ENCODE peak calls at places on chromosomes 7 and 10, in six cellular contexts. K, M, Z, A, G and C are unnamed samples. For H3K4me1, the result is how much of the 10 kb centered on the place peaks cover.

GRCh38 chr7:407706-408539 is 111.7 kb downstream of the PDGFA start:
- DNase-seq in K (peak), M (no peak), Z (no peak), A (no peak), G (no peak), C (no peak)

GRCh38 chr7:142345817-142346216 is 88.0 kb upstream of the PRSS58 start:
- DNase-seq in K (no peak), M (no peak), Z (no peak), A (no peak), G (no peak), C (no peak)

GRCh38 chr7:95772771-95773581 is 622 bp downstream of the DYNC1I1 start:
- DNase-seq in K (peak), M (peak), Z (peak), A (no peak), G (peak), C (peak)

GRCh38 chr10:105774351-105774750 is 1133.3 kb downstream of the SORCS3 start:
- DNase-seq in K (no peak), M (no peak), Z (no peak), A (no peak), G (no peak), C (no peak)

GRCh38 chr10:116774728-116775151 is 32.4 kb upstream of the HSPA12A start:
- DNase-seq in K (no peak), M (no peak), Z (no peak), A (no peak), G (peak), C (no peak)

GRCh38 chr10:31697271-31698168 is 231.1 kb downstream of the ARHGAP12 start:
- DNase-seq in K (peak), M (peak), Z (peak), A (peak), G (peak), C (peak)

GRCh38 chr10:59887972-59888640 is 18.2 kb downstream of the CCDC6 start:
- DNase-seq in K (no peak), M (no peak), Z (no peak), A (no peak), G (no peak), C (no peak)

GRCh38 chr7:100384623-100385372 is 11.5 kb downstream of the PILRA start:
- DNase-seq in K (no peak), M (no peak), Z (no peak), A (no peak), G (no peak), C (no peak)

GRCh38 chr10:15169555-15170407 is 1.3 kb upstream of the NMT2 start:
- DNase-seq in K (no peak), M (no peak), Z (no peak), A (no peak), G (peak), C (no peak)

GRCh38 chr10:71939861-71940474 is 24.2 kb upstream of the CHST3 start:
- DNase-seq in K (no peak), M (no peak), Z (no peak), A (no peak), G (no peak), C (no peak)

GRCh38 chr7:22696672-22697071 is 30.3 kb upstream of the IL6 start:
- DNase-seq in K (no peak), M (no peak), Z (no peak), A (no peak), G (no peak), C (no peak)

GRCh38 chr10:131726967-131727366 is 173.8 kb upstream of the PPP2R2D start:
- DNase-seq in K (no peak), M (no peak), Z (no peak), A (no peak), G (peak), C (peak)

GRCh38 chr7:21011153-21011552 is 224.5 kb upstream of the SP8 start:
- DNase-seq in K (no peak), M (no peak), Z (no peak), A (no peak), G (no peak), C (no peak)

GRCh38 chr10:27857616-27858015 is 112.0 kb upstream of the MKX start:
- DNase-seq in K (no peak), M (no peak), Z (no peak), A (no peak), G (no peak), C (no peak)

GRCh38 chr7:131294553-131294952 is 33.1 kb upstream of the MKLN1 start:
- DNase-seq in K (no peak), M (no peak), Z (no peak), A (peak), G (no peak), C (no peak)

GRCh38 chr7:94576316-94576715 is 66.7 kb downstream of the CASD1 start:
- DNase-seq in K (no peak), M (no peak), Z (no peak), A (no peak), G (no peak), C (no peak)

GRCh38 chr7:127974611-127975010 is 56.6 kb downstream of the LRRC4 start:
- DNase-seq in K (no peak), M (no peak), Z (no peak), A (no peak), G (no peak), C (no peak)

GRCh38 chr7:46108272-46108671 is 187.2 kb upstream of the IGFBP3 start:
- DNase-seq in K (no peak), M (no peak), Z (no peak), A (no peak), G (no peak), C (no peak)

GRCh38 chr7:37119296-37119695 is 329.4 kb downstream of the ELMO1 start:
- DNase-seq in K (no peak), M (no peak), Z (no peak), A (no peak), G (no peak), C (no peak)

GRCh38 chr7:78090616-78091015 is 292.0 kb downstream of the PHTF2 start:
- DNase-seq in K (no peak), M (no peak), Z (no peak), A (no peak), G (no peak), C (no peak)

GRCh38 chr10:60846173-60846572 is 67.9 kb downstream of the CDK1 start:
- DNase-seq in K (no peak), M (no peak), Z (no peak), A (no peak), G (no peak), C (no peak)

GRCh38 chr10:16436367-16436757 is 448 bp upstream of the PTER start:
- DNase-seq in K (no peak), M (no peak), Z (no peak), A (no peak), G (no peak), C (peak)

GRCh38 chr10:62760401-62760800 is 44.1 kb upstream of the ADO start:
- DNase-seq in K (no peak), M (peak), Z (no peak), A (no peak), G (no peak), C (no peak)

GRCh38 chr10:95428702-95429101 is 132.5 kb downstream of the SORBS1 start:
- DNase-seq in K (no peak), M (peak), Z (no peak), A (no peak), G (no peak), C (peak)

GRCh38 chr10:29113251-29113945 is 175.5 kb upstream of the LYZL1 start:
- DNase-seq in K (no peak), M (no peak), Z (no peak), A (no peak), G (no peak), C (no peak)

GRCh38 chr10:83930-84530 is 34.9 kb upstream of the TUBB8 start:
- DNase-seq in K (no peak), M (no peak), Z (no peak), A (no peak), G (no peak), C (no peak)

GRCh38 chr10:15813415-15813814 is 46.9 kb downstream of the MINDY3 start:
- DNase-seq in K (no peak), M (no peak), Z (no peak), A (no peak), G (no peak), C (no peak)

GRCh38 chr7:690478-691360 is 35.8 kb upstream of the DNAAF5 start:
- DNase-seq in K (peak), M (no peak), Z (no peak), A (no peak), G (peak), C (no peak)

GRCh38 chr10:129758180-129758579 is 205.9 kb downstream of the EBF3 start:
- DNase-seq in K (peak), M (no peak), Z (no peak), A (peak), G (peak), C (peak)

GRCh38 chr7:85041599-85042216 is 145.1 kb downstream of the SEMA3D start:
- DNase-seq in K (peak), M (peak), Z (peak), A (no peak), G (no peak), C (peak)

GRCh38 chr7:45575501-45576248 is 1.5 kb downstream of the ADCY1 start:
- DNase-seq in K (peak), M (no peak), Z (no peak), A (no peak), G (peak), C (peak)

GRCh38 chr7:11261470-11261869 is 287.8 kb downstream of the PHF14 start:
- DNase-seq in K (no peak), M (no peak), Z (no peak), A (no peak), G (no peak), C (no peak)

GRCh38 chr7:82015751-82016150 is 245.9 kb upstream of the HGF start:
- DNase-seq in K (no peak), M (no peak), Z (no peak), A (no peak), G (no peak), C (no peak)

GRCh38 chr7:7967909-7968543 is 570 bp upstream of the GLCCI1 start:
- DNase-seq in K (no peak), M (no peak), Z (no peak), A (no peak), G (no peak), C (no peak)

GRCh38 chr10:28384557-28384956 is 81.7 kb upstream of the MPP7 start:
- DNase-seq in K (no peak), M (no peak), Z (no peak), A (no peak), G (no peak), C (no peak)

GRCh38 chr10:71442859-71443570 is 46.3 kb downstream of the CDH23 start:
- DNase-seq in K (no peak), M (no peak), Z (no peak), A (no peak), G (no peak), C (no peak)

GRCh38 chr10:49431426-49431825 is 35.5 kb upstream of the DRGX start:
- DNase-seq in K (no peak), M (no peak), Z (no peak), A (no peak), G (no peak), C (no peak)

GRCh38 chr10:78053201-78053868 is 19.7 kb downstream of the RPS24 start:
- DNase-seq in K (no peak), M (no peak), Z (no peak), A (no peak), G (no peak), C (no peak)

GRCh38 chr7:30977222-30977621 is 13.5 kb downstream of the GHRHR start:
- DNase-seq in K (no peak), M (no peak), Z (no peak), A (no peak), G (no peak), C (no peak)

GRCh38 chr7:30979027-30979426 is 15.3 kb downstream of the GHRHR start:
- DNase-seq in K (no peak), M (no peak), Z (no peak), A (no peak), G (peak), C (no peak)

GRCh38 chr7:30980194-30980593 is 16.4 kb downstream of the GHRHR start:
- DNase-seq in K (no peak), M (no peak), Z (no peak), A (no peak), G (no peak), C (no peak)

GRCh38 chr7:30976381-30976780 is 12.6 kb downstream of the GHRHR start:
- DNase-seq in K (no peak), M (no peak), Z (no peak), A (no peak), G (peak), C (no peak)

GRCh38 chr7:30977896-30978564 is 14.3 kb downstream of the GHRHR start:
- DNase-seq in K (no peak), M (no peak), Z (no peak), A (no peak), G (peak), C (no peak)
- TF ChIP-seq CTCF in K (peak), M (peak), Z (no peak), A (peak), G (peak), C (peak)

GRCh38 chr7:122433765-122434164 is 129.2 kb upstream of the FEZF1 start:
- DNase-seq in K (no peak), M (no peak), Z (no peak), A (no peak), G (no peak), C (no peak)
- H3K4me1 ChIP-seq in K (under half), M (under half), Z (under half), A (under half), G (under half), C (under half)

DNA sequence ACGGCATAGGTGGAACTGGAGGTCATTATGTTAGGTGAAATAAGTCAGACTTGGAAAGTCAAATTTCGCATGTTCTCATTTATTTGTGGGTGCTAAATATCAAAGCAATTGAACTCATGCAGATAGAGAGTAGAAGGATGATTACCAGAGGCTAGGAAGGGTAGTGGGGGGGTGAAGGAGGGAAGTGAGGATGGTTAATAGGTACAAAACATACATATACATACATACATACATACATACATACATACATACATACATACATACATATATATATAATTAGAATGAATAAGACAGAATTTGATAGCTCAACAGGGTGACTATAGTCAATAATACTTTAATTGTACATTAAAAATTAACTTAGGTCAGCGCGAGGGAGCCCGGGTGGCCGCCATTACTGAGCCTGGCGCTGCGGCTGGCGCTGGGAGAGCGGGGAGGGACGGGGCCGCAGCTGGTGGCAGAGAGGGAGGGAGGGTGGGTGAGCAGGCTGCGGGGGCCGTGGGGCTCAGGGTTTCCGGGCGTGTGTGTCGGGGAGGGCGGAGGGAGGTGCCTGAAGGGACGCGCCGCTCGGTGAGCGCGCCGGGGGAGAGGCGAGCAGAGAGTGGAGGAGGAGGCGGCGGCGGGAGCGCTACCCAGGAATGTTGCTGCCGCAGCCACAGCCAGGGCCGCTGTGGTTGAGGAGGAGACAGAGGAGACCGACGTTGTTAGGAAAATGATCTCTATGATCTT is 85.8 kb upstream of the EGFR start:
- DNase-seq in K (peak), M (peak), Z (peak), A (no peak), G (peak), C (peak)
- H3K4me3 ChIP-seq in K (peak), M (peak), Z (peak), A (peak), G (peak), C (peak)

DNA sequence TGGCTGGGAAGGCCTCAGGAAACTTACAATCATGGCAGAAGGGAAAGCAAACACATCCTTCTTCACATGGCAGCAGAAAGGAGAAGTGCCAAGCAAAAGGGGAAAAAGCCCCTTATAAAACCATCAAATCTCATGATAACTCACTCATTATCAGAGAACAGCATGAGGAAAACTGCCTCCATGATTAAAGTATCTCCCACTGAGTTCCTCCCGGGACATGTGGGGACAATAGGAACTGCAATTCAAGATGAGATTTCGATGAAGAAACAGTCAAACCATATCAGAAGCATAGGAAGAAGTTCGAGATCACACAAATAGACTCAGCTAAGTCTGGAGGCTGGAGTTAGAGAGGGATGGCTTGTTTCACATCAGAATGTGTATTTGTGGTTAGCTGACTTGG is 869.4 kb upstream of the PHF14 start:
- DNase-seq in K (no peak), M (no peak), Z (no peak), A (no peak), G (no peak), C (no peak)
- TF ChIP-seq CTCF in K (no peak), M (no peak), Z (no peak), A (no peak), G (no peak), C (no peak)

GRCh38 chr10:3782099-3782455 is 2.9 kb downstream of the KLF6 start:
- DNase-seq in K (no peak), M (no peak), Z (no peak), A (no peak), G (no peak), C (no peak)
- H3K4me1 ChIP-seq in K (under half), M (under half), Z (under half), A (half or more), G (under half), C (under half)

DNA sequence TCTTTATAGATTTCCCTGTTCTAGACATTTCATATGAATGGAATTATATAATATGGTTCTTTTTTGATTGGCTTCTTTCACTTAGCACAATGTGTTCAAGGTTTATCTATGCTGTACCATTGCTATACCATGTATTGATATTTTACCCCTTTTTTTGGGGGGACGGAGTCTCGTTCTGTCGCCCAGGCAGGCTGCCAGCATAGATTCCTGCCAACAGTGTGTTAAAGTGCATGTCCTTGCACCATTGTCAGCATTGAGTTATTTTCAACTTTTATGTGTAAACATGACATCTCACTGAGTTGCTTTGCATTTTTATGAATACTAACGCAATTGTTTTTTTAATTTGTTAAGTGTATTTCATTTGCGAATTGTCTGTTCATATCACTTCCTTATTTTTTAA is 4.9 kb downstream of the ABCC2 start:
- DNase-seq in K (no peak), M (no peak), Z (no peak), A (no peak), G (no peak), C (no peak)
- H3K4me3 ChIP-seq in K (no peak), M (no peak), Z (no peak), A (no peak), G (no peak), C (no peak)